ENCODE peak calls at places on chromosome 2, in five cellular contexts. One of them, this sample, is unnamed.

GRCh38 chr2:54077088-54077900 is 38.1 kb upstream of the ACYP2 start:
- DNase-seq in Calu3: no peak
- DNase-seq in cardiac muscle cell: no peak
- DNase-seq in sigmoid colon: no peak
- DNase-seq in mesothelial cell of epicardium: no peak
- DNase-seq in this sample: no peak

GRCh38 chr2:231425811-231426703 is 30.5 kb downstream of the B3GNT7 start:
- DNase-seq in Calu3: no peak
- DNase-seq in cardiac muscle cell: no peak
- DNase-seq in sigmoid colon: no peak
- DNase-seq in mesothelial cell of epicardium: no peak
- DNase-seq in this sample: no peak

GRCh38 chr2:60321816-60322215 is 231.6 kb downstream of the BCL11A start:
- DNase-seq in Calu3: no peak
- DNase-seq in cardiac muscle cell: no peak
- DNase-seq in sigmoid colon: no peak
- DNase-seq in mesothelial cell of epicardium: no peak
- DNase-seq in this sample: no peak

GRCh38 chr2:127530245-127531132 is 4.2 kb upstream of the IWS1 start:
- DNase-seq in Calu3: no peak
- DNase-seq in cardiac muscle cell: no peak
- DNase-seq in sigmoid colon: no peak
- DNase-seq in mesothelial cell of epicardium: no peak
- DNase-seq in this sample: no peak

GRCh38 chr2:71601136-71602114 is 148.1 kb downstream of the DYSF start:
- DNase-seq in Calu3: no peak
- DNase-seq in cardiac muscle cell: no peak
- DNase-seq in sigmoid colon: peak
- DNase-seq in mesothelial cell of epicardium: no peak
- DNase-seq in this sample: no peak

GRCh38 chr2:181300600-181301291 is 156.4 kb upstream of the ITGA4 start:
- DNase-seq in Calu3: no peak
- DNase-seq in cardiac muscle cell: no peak
- DNase-seq in sigmoid colon: no peak
- DNase-seq in mesothelial cell of epicardium: no peak
- DNase-seq in this sample: no peak

GRCh38 chr2:69175795-69176715 is 163.1 kb downstream of the ANTXR1 start:
- DNase-seq in Calu3: no peak
- DNase-seq in cardiac muscle cell: peak
- DNase-seq in sigmoid colon: no peak
- DNase-seq in mesothelial cell of epicardium: no peak
- DNase-seq in this sample: no peak

GRCh38 chr2:137706786-137707613 is 257.3 kb upstream of the HNMT start:
- DNase-seq in Calu3: peak
- DNase-seq in cardiac muscle cell: no peak
- DNase-seq in sigmoid colon: peak
- DNase-seq in mesothelial cell of epicardium: no peak
- DNase-seq in this sample: no peak

GRCh38 chr2:217054791-217055190 is 194.9 kb upstream of the TNP1 start:
- DNase-seq in Calu3: no peak
- DNase-seq in cardiac muscle cell: peak
- DNase-seq in sigmoid colon: no peak
- DNase-seq in mesothelial cell of epicardium: no peak
- DNase-seq in this sample: no peak

GRCh38 chr2:10361220-10361588 is 58.5 kb downstream of the HPCAL1 start:
- DNase-seq in Calu3: no peak
- DNase-seq in cardiac muscle cell: peak
- DNase-seq in sigmoid colon: no peak
- DNase-seq in mesothelial cell of epicardium: no peak
- DNase-seq in this sample: no peak

GRCh38 chr2:29113027-29113686 is 2.1 kb upstream of the CLIP4 start:
- DNase-seq in Calu3: peak
- DNase-seq in cardiac muscle cell: peak
- DNase-seq in sigmoid colon: no peak
- DNase-seq in mesothelial cell of epicardium: no peak
- DNase-seq in this sample: no peak

GRCh38 chr2:210584834-210585233 is 28.4 kb downstream of the CPS1 start:
- DNase-seq in Calu3: no peak
- DNase-seq in cardiac muscle cell: no peak
- DNase-seq in sigmoid colon: no peak
- DNase-seq in mesothelial cell of epicardium: no peak
- DNase-seq in this sample: no peak

GRCh38 chr2:161139098-161139987 is 20.9 kb upstream of the TANK start:
- DNase-seq in Calu3: no peak
- DNase-seq in cardiac muscle cell: peak
- DNase-seq in sigmoid colon: no peak
- DNase-seq in mesothelial cell of epicardium: no peak
- DNase-seq in this sample: no peak

GRCh38 chr2:165648826-165649225 is 145.2 kb downstream of the GALNT3 start:
- DNase-seq in Calu3: no peak
- DNase-seq in cardiac muscle cell: no peak
- DNase-seq in sigmoid colon: no peak
- DNase-seq in mesothelial cell of epicardium: no peak
- DNase-seq in this sample: no peak

GRCh38 chr2:70732736-70733427 is 35.1 kb downstream of the ADD2 start:
- DNase-seq in Calu3: no peak
- DNase-seq in cardiac muscle cell: no peak
- DNase-seq in sigmoid colon: no peak
- DNase-seq in mesothelial cell of epicardium: no peak
- DNase-seq in this sample: no peak

GRCh38 chr2:135820003-135820618 is 16.9 kb downstream of the LCT start:
- DNase-seq in Calu3: no peak
- DNase-seq in cardiac muscle cell: peak
- DNase-seq in sigmoid colon: no peak
- DNase-seq in mesothelial cell of epicardium: no peak
- DNase-seq in this sample: no peak

GRCh38 chr2:230908595-230909191 is 16.3 kb downstream of the GPR55 start:
- DNase-seq in Calu3: no peak
- DNase-seq in cardiac muscle cell: peak
- DNase-seq in sigmoid colon: peak
- DNase-seq in mesothelial cell of epicardium: no peak
- DNase-seq in this sample: no peak

GRCh38 chr2:119431155-119431975 is at the start of gene TMEM37:
- DNase-seq in Calu3: peak
- DNase-seq in cardiac muscle cell: peak
- DNase-seq in sigmoid colon: peak
- DNase-seq in mesothelial cell of epicardium: peak
- DNase-seq in this sample: peak

GRCh38 chr2:88903744-88904353 is 212.4 kb downstream of the RPIA start:
- DNase-seq in Calu3: peak
- DNase-seq in cardiac muscle cell: peak
- DNase-seq in sigmoid colon: no peak
- DNase-seq in mesothelial cell of epicardium: no peak
- DNase-seq in this sample: peak

GRCh38 chr2:102103992-102104871 is 38.3 kb upstream of the IL1R1 start:
- DNase-seq in Calu3: peak
- DNase-seq in cardiac muscle cell: peak
- DNase-seq in sigmoid colon: peak
- DNase-seq in mesothelial cell of epicardium: no peak
- DNase-seq in this sample: no peak

GRCh38 chr2:237322564-237322963 is 91.4 kb downstream of the COL6A3 start:
- DNase-seq in Calu3: peak
- DNase-seq in cardiac muscle cell: no peak
- DNase-seq in sigmoid colon: no peak
- DNase-seq in mesothelial cell of epicardium: no peak
- DNase-seq in this sample: no peak

GRCh38 chr2:217573565-217573964 is 429.2 kb downstream of the TNS1 start:
- DNase-seq in Calu3: no peak
- DNase-seq in cardiac muscle cell: peak
- DNase-seq in sigmoid colon: no peak
- DNase-seq in mesothelial cell of epicardium: no peak
- DNase-seq in this sample: no peak

GRCh38 chr2:43121915-43122314 is 104.5 kb downstream of the ZFP36L2 start:
- DNase-seq in Calu3: no peak
- DNase-seq in cardiac muscle cell: no peak
- DNase-seq in sigmoid colon: peak
- DNase-seq in mesothelial cell of epicardium: no peak
- DNase-seq in this sample: no peak

GRCh38 chr2:43225788-43226557 is 433 bp downstream of the ZFP36L2 start:
- DNase-seq in Calu3: peak
- DNase-seq in cardiac muscle cell: no peak
- DNase-seq in sigmoid colon: peak
- DNase-seq in mesothelial cell of epicardium: peak
- DNase-seq in this sample: peak

GRCh38 chr2:165558832-165559231 is 89.3 kb downstream of the CSRNP3 start:
- DNase-seq in Calu3: no peak
- DNase-seq in cardiac muscle cell: no peak
- DNase-seq in sigmoid colon: no peak
- DNase-seq in mesothelial cell of epicardium: no peak
- DNase-seq in this sample: no peak

GRCh38 chr2:48312126-48312525 is 217.8 kb upstream of the STON1 start:
- DNase-seq in Calu3: no peak
- DNase-seq in cardiac muscle cell: no peak
- DNase-seq in sigmoid colon: no peak
- DNase-seq in mesothelial cell of epicardium: no peak
- DNase-seq in this sample: no peak

GRCh38 chr2:232489516-232490220 is 2.0 kb upstream of the ECEL1 start:
- DNase-seq in Calu3: no peak
- DNase-seq in cardiac muscle cell: no peak
- DNase-seq in sigmoid colon: peak
- DNase-seq in mesothelial cell of epicardium: no peak
- DNase-seq in this sample: no peak

GRCh38 chr2:197573608-197574007 is 57.7 kb downstream of the MOB4 start:
- DNase-seq in Calu3: no peak
- DNase-seq in cardiac muscle cell: no peak
- DNase-seq in sigmoid colon: no peak
- DNase-seq in mesothelial cell of epicardium: no peak
- DNase-seq in this sample: no peak

GRCh38 chr2:201237486-201238241 is 22.7 kb upstream of the CASP8 start:
- DNase-seq in Calu3: no peak
- DNase-seq in cardiac muscle cell: no peak
- DNase-seq in sigmoid colon: no peak
- DNase-seq in mesothelial cell of epicardium: no peak
- DNase-seq in this sample: no peak

GRCh38 chr2:75276093-75277055 is 77.1 kb upstream of the TACR1 start:
- DNase-seq in Calu3: no peak
- DNase-seq in cardiac muscle cell: peak
- DNase-seq in sigmoid colon: no peak
- DNase-seq in mesothelial cell of epicardium: no peak
- DNase-seq in this sample: no peak

GRCh38 chr2:1787799-1788477 is 43.6 kb upstream of the PXDN start:
- DNase-seq in Calu3: no peak
- DNase-seq in cardiac muscle cell: no peak
- DNase-seq in sigmoid colon: no peak
- DNase-seq in mesothelial cell of epicardium: no peak
- DNase-seq in this sample: no peak

GRCh38 chr2:58899692-58900091 is 658.6 kb upstream of the FANCL start:
- DNase-seq in Calu3: no peak
- DNase-seq in cardiac muscle cell: no peak
- DNase-seq in sigmoid colon: no peak
- DNase-seq in mesothelial cell of epicardium: no peak
- DNase-seq in this sample: no peak

GRCh38 chr2:195559431-195559914 is 97.6 kb upstream of the SLC39A10 start:
- DNase-seq in Calu3: no peak
- DNase-seq in cardiac muscle cell: peak
- DNase-seq in sigmoid colon: no peak
- DNase-seq in mesothelial cell of epicardium: no peak
- DNase-seq in this sample: no peak

GRCh38 chr2:125516496-125517109 is 1139.4 kb upstream of the GYPC start:
- DNase-seq in Calu3: no peak
- DNase-seq in cardiac muscle cell: peak
- DNase-seq in sigmoid colon: no peak
- DNase-seq in mesothelial cell of epicardium: no peak
- DNase-seq in this sample: peak
- TF ChIP-seq CTCF in Calu3: peak
- TF ChIP-seq CTCF in cardiac muscle cell: peak
- TF ChIP-seq CTCF in sigmoid colon: no peak
- TF ChIP-seq CTCF in mesothelial cell of epicardium: peak
- TF ChIP-seq CTCF in this sample: peak

GRCh38 chr2:37786854-37787253 is 115.4 kb upstream of the CDC42EP3 start:
- DNase-seq in Calu3: no peak
- DNase-seq in cardiac muscle cell: no peak
- DNase-seq in sigmoid colon: no peak
- DNase-seq in mesothelial cell of epicardium: no peak
- DNase-seq in this sample: no peak
- TF ChIP-seq CTCF in Calu3: no peak
- TF ChIP-seq CTCF in cardiac muscle cell: no peak
- TF ChIP-seq CTCF in sigmoid colon: no peak
- TF ChIP-seq CTCF in mesothelial cell of epicardium: no peak
- TF ChIP-seq CTCF in this sample: no peak

DNA sequence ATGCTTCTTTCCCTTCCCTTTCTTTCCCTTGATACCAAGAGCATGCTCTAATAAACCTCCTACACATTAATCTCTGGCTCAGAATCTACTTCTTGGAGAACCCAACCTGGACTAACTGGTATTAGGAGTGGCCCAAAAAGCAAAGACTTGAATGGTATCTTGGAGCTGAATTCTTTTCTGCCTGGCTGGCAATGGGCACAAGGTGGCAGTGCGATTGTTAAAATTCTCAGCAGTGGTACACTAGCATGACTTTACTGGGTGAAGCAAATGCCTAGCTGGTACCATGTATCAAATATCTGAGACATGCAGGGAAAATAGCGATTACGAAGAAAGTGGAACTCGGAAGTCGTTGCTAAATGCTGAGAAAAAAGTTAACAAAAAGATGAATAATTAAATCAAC is 376.1 kb downstream of the XIRP2 start:
- DNase-seq in Calu3: peak
- DNase-seq in cardiac muscle cell: peak
- DNase-seq in sigmoid colon: no peak
- DNase-seq in mesothelial cell of epicardium: no peak
- DNase-seq in this sample: peak
- TF ChIP-seq CTCF in Calu3: peak
- TF ChIP-seq CTCF in cardiac muscle cell: peak
- TF ChIP-seq CTCF in sigmoid colon: no peak
- TF ChIP-seq CTCF in mesothelial cell of epicardium: no peak
- TF ChIP-seq CTCF in this sample: peak

DNA sequence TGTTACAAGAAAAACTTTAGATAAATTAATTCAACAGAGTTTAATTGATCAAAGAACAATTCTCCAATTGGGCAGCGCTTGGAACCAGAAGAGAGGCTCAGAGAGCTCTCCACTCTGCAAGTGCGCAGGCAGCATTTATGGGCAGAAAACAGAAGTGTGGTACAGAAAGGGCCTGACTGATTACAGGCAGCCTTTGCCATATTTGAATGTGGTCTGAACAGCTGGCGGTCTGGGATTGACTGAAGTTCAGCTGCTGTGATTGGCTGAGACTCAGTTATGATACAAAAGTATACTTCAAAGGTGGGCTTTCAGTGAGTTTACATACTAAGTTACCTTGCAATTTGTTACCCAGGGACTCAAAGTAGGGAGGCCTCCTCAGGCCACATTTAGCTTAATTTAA is 301.3 kb upstream of the ID2 start:
- DNase-seq in Calu3: no peak
- DNase-seq in cardiac muscle cell: no peak
- DNase-seq in sigmoid colon: no peak
- DNase-seq in mesothelial cell of epicardium: no peak
- DNase-seq in this sample: no peak
- TF ChIP-seq CTCF in Calu3: no peak
- TF ChIP-seq CTCF in cardiac muscle cell: no peak
- TF ChIP-seq CTCF in sigmoid colon: no peak
- TF ChIP-seq CTCF in mesothelial cell of epicardium: no peak
- TF ChIP-seq CTCF in this sample: no peak

DNA sequence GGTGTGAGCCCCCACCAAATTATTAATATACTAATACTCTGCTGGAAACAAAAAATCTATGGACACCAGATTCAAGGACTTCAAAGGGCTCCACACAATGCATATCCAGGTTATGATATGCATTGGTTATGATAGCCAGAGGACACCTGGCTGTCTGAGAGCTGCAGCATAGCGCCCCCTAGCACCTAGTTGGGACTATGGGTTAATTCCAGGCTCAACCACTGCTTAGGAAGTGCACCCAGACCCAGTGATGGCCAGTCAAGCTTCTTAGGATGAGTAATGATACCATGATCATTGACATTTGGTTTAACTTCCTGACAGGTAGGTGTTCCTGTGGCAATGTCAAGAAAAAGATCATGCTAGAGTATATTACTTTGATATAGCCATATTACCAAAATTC is 3.8 kb upstream of the FRZB start:
- DNase-seq in Calu3: peak
- DNase-seq in cardiac muscle cell: no peak
- DNase-seq in sigmoid colon: no peak
- DNase-seq in mesothelial cell of epicardium: no peak
- DNase-seq in this sample: peak
- TF ChIP-seq CTCF in Calu3: no peak
- TF ChIP-seq CTCF in cardiac muscle cell: peak
- TF ChIP-seq CTCF in sigmoid colon: no peak
- TF ChIP-seq CTCF in mesothelial cell of epicardium: no peak
- TF ChIP-seq CTCF in this sample: peak

This sample was measured in endothelial cell.